ENCODE peak calls at places on chromosome 14, in four cellular contexts. E is thoracic aorta, O is H9, C is Caki2. G is an unnamed sample.

GRCh38 chr14:75295491-75296338 is 17.1 kb downstream of the FOS start:
- DNase-seq in E (no peak), O (peak), C (peak), G (peak)

GRCh38 chr14:100590726-100591452 is 3.7 kb upstream of the BEGAIN start:
- DNase-seq in E (no peak), O (no peak), C (no peak), G (no peak)

GRCh38 chr14:74548881-74549280 is 55.3 kb downstream of the ISCA2 start:
- DNase-seq in E (peak), O (no peak), C (no peak), G (peak)

GRCh38 chr14:76977793-76978730 is 50.4 kb downstream of the IRF2BPL start:
- DNase-seq in E (no peak), O (no peak), C (peak), G (no peak)

GRCh38 chr14:92511472-92512247 is 1.9 kb upstream of the RIN3 start:
- DNase-seq in E (no peak), O (no peak), C (peak), G (no peak)

GRCh38 chr14:101481557-101481956 is 79.7 kb upstream of the DIO3 start:
- DNase-seq in E (no peak), O (no peak), C (no peak), G (no peak)

GRCh38 chr14:94045101-94045500 is 19.0 kb downstream of the OTUB2 start:
- DNase-seq in E (no peak), O (no peak), C (no peak), G (no peak)

GRCh38 chr14:75196468-75196867 is 20.1 kb upstream of the TMED10 start:
- DNase-seq in E (no peak), O (no peak), C (no peak), G (no peak)

GRCh38 chr14:59330455-59330854 is 134.7 kb downstream of the GPR135 start:
- DNase-seq in E (no peak), O (no peak), C (no peak), G (no peak)

GRCh38 chr14:77882098-77882497 is 82.2 kb downstream of the ADCK1 start:
- DNase-seq in E (no peak), O (no peak), C (no peak), G (no peak)